ENCODE peak calls at places on chromosomes 5 and 9, in six cellular contexts. Z, M, E, K, J and U are unnamed samples.
A peak's percentile ranks its signal among the peaks of the same experiment; 100 is the strongest.

GRCh38 chr5:160001457-160001856 is 7.5 kb upstream of the TTC1 start:
- DNase-seq in Z (no peak), M (no peak), E (no peak), K (no peak), J (peak; percentile 38), U (no peak)

GRCh38 chr9:114178076-114178475 is 22.7 kb downstream of the COL27A1 start:
- DNase-seq in Z (no peak), M (no peak), E (no peak), K (no peak), J (no peak), U (no peak)

GRCh38 chr5:60387041-60387440 is 312.9 kb downstream of the DEPDC1B start:
- DNase-seq in Z (no peak), M (no peak), E (no peak), K (no peak), J (no peak), U (no peak)

GRCh38 chr9:23581936-23582335 is 244.1 kb downstream of the ELAVL2 start:
- DNase-seq in Z (no peak), M (peak; percentile 46), E (no peak), K (no peak), J (no peak), U (no peak)

GRCh38 chr5:40834391-40834848 is 602 bp downstream of the RPL37 start:
- DNase-seq in Z (no peak), M (no peak), E (peak; percentile 29), K (no peak), J (peak; percentile 24), U (no peak)

GRCh38 chr5:135718151-135718550 is 116.3 kb upstream of the SLC25A48 start:
- DNase-seq in Z (no peak), M (peak; percentile 70), E (no peak), K (peak; percentile 17), J (no peak), U (no peak)

GRCh38 chr9:34256987-34257585 is 72.0 kb downstream of the KIF24 start:
- DNase-seq in Z (no peak), M (no peak), E (no peak), K (no peak), J (no peak), U (no peak)

GRCh38 chr5:167777746-167778145 is 513.7 kb upstream of the WWC1 start:
- DNase-seq in Z (no peak), M (peak; percentile 35), E (no peak), K (no peak), J (no peak), U (no peak)

GRCh38 chr5:110957934-110958333 is 113.6 kb upstream of the TSLP start:
- DNase-seq in Z (no peak), M (peak; percentile 85), E (no peak), K (no peak), J (no peak), U (no peak)

GRCh38 chr5:95709967-95710650 is 21.0 kb upstream of the RHOBTB3 start:
- DNase-seq in Z (no peak), M (no peak), E (no peak), K (peak; percentile 54), J (no peak), U (no peak)

GRCh38 chr5:11384441-11385250 is 519.6 kb downstream of the CTNND2 start:
- DNase-seq in Z (no peak), M (no peak), E (peak; percentile 44), K (no peak), J (peak; percentile 21), U (peak; percentile 27)